ENCODE peak calls at places on chromosomes 16 and 17, in eight cellular contexts. V is brain microvascular endothelial cell; G is CD8-positive, alpha-beta T cell; D is AG10803; X is GM12864; U is dorsolateral prefrontal cortex; T is fibroblast of pulmonary artery; L is left ventricle myocardium inferior. F is an unnamed sample.

GRCh38 chr16:88967800-88968588 is 9.0 kb downstream of the CBFA2T3 start:
- DNase-seq in V (no peak), G (no peak), D (no peak), X (peak), U (no peak), T (no peak), L (no peak), F (no peak)

GRCh38 chr16:19555938-19556778 is 655 bp downstream of the VPS35L start:
- DNase-seq in V (peak), G (no peak), D (peak), X (peak), U (no peak), T (peak), L (no peak), F (no peak)

GRCh38 chr16:28924762-28925385 is at the start of gene RABEP2:
- DNase-seq in V (peak), G (peak), D (peak), X (peak), U (peak), T (peak), L (peak), F (no peak)

GRCh38 chr17:64005734-64006167 is 7.6 kb downstream of the PRR29 start:
- DNase-seq in V (no peak), G (no peak), D (no peak), X (no peak), U (no peak), T (no peak), L (no peak), F (no peak)

GRCh38 chr17:33922971-33923370 is 332.1 kb upstream of the CCL2 start:
- DNase-seq in V (no peak), G (no peak), D (no peak), X (no peak), U (peak), T (no peak), L (no peak), F (no peak)

GRCh38 chr16:1958715-1959268 is 546 bp upstream of the NDUFB10 start:
- DNase-seq in V (no peak), G (no peak), D (no peak), X (no peak), U (no peak), T (no peak), L (no peak), F (no peak)

GRCh38 chr17:49501496-49501895 is 6.4 kb downstream of the NGFR start:
- DNase-seq in V (no peak), G (no peak), D (no peak), X (no peak), U (peak), T (no peak), L (no peak), F (no peak)

GRCh38 chr16:57732011-57732410 is 3.6 kb upstream of the KATNB1 start:
- DNase-seq in V (no peak), G (no peak), D (peak), X (no peak), U (no peak), T (peak), L (no peak), F (no peak)

GRCh38 chr17:63434951-63435571 is 11.0 kb downstream of the CYB561 start:
- DNase-seq in V (no peak), G (peak), D (no peak), X (no peak), U (peak), T (peak), L (peak), F (no peak)

GRCh38 chr16:49158029-49158642 is 123.5 kb downstream of the CBLN1 start:
- DNase-seq in V (no peak), G (no peak), D (no peak), X (no peak), U (no peak), T (peak), L (peak), F (no peak)

GRCh38 chr16:89565256-89565505 is 4.7 kb downstream of the RPL13 start:
- DNase-seq in V (no peak), G (no peak), D (no peak), X (no peak), U (no peak), T (no peak), L (no peak), F (no peak)

GRCh38 chr16:53968454-53968853 is 264.5 kb downstream of the FTO start:
- DNase-seq in V (no peak), G (no peak), D (peak), X (no peak), U (no peak), T (no peak), L (no peak), F (no peak)

GRCh38 chr17:14019186-14019956 is 49.9 kb upstream of the COX10 start:
- DNase-seq in V (peak), G (no peak), D (peak), X (no peak), U (no peak), T (peak), L (no peak), F (no peak)

GRCh38 chr16:14669776-14670175 is 24.3 kb downstream of the PLA2G10 start:
- DNase-seq in V (no peak), G (no peak), D (no peak), X (no peak), U (peak), T (no peak), L (no peak), F (no peak)

GRCh38 chr17:60079401-60079861 is 710 bp upstream of the HEATR6 start:
- DNase-seq in V (no peak), G (no peak), D (peak), X (no peak), U (no peak), T (peak), L (no peak), F (no peak)

GRCh38 chr16:65833171-65833871 is 533.2 kb upstream of the CDH5 start:
- DNase-seq in V (peak), G (no peak), D (peak), X (no peak), U (no peak), T (peak), L (no peak), F (peak)

DNA sequence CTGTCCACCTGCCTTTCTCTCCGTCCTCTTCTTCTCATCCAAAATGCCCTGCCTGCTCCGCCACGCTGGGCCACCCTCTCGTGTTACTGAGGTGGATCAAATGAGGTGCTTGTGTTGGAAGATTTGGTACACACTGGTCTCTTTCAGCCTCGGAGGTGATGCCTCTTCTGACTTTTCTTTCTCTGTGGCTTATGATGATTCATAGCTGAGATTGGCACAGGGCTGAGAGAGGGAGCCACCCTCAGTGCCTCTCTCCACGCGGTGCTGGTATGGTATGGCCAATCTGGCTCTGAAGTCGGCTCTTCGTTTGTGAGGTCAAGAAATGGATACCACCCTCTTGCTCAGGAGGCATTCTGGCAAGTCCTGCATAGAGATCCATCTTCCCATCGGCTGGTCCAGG is 82.4 kb downstream of the PLCG2 start:
- DNase-seq in V (no peak), G (no peak), D (no peak), X (no peak), U (no peak), T (no peak), L (no peak), F (no peak)
- H3K4me3 ChIP-seq in V (no peak), G (no peak), D (no peak), X (no peak), U (no peak), T (no peak), L (no peak), F (no peak)

GRCh38 chr17:39671651-39672521 is 3.6 kb downstream of the PNMT start:
- DNase-seq in V (peak), G (no peak), D (no peak), X (no peak), U (no peak), T (peak), L (peak), F (no peak)
- TF ChIP-seq CTCF in V (peak), G (peak), D (peak), X (peak), U (peak), T (peak), L (peak), F (peak)

GRCh38 chr17:8016632-8017424 is 14.4 kb downstream of the GUCY2D start:
- DNase-seq in V (peak), G (peak), D (no peak), X (no peak), U (peak), T (peak), L (no peak), F (no peak)
- H3K4me3 ChIP-seq in V (peak), G (peak), D (no peak), X (no peak), U (peak), T (peak), L (peak), F (no peak)

DNA sequence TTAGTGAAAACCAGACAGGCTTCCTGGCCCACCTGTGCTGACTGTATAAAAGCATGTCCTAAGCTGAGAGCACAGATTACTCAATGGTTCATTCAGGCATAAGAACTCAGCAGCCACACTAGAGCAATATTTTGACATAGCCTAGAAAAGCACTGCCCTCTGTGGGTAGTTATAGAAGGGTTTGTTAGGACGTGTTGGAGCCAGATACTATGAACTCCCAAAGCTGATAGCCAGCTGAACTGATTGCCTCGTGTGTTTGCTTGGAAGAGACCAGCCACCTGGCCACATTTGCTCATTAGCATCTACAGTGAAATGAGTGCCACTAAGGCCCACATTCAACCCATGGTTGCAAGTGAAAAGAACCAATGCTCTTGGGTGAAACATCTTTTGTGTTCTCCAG is 30.8 kb upstream of the ABCA5 start:
- DNase-seq in V (no peak), G (no peak), D (no peak), X (no peak), U (no peak), T (no peak), L (no peak), F (no peak)
- TF ChIP-seq CTCF in V (no peak), G (no peak), D (no peak), X (no peak), U (no peak), T (no peak), L (no peak), F (no peak)

GRCh38 chr17:12909046-12909445 is 108.8 kb downstream of the ELAC2 start:
- DNase-seq in V (no peak), G (no peak), D (no peak), X (peak), U (no peak), T (no peak), L (no peak), F (no peak)

GRCh38 chr17:12911241-12911640 is 106.6 kb downstream of the ELAC2 start:
- DNase-seq in V (peak), G (no peak), D (no peak), X (no peak), U (no peak), T (peak), L (no peak), F (no peak)

GRCh38 chr17:12902046-12902445 is 112.7 kb downstream of the ARHGAP44 start:
- DNase-seq in V (no peak), G (no peak), D (no peak), X (no peak), U (no peak), T (no peak), L (no peak), F (no peak)

GRCh38 chr17:12909511-12909910 is 108.3 kb downstream of the ELAC2 start:
- DNase-seq in V (no peak), G (no peak), D (no peak), X (no peak), U (no peak), T (no peak), L (no peak), F (no peak)

DNA sequence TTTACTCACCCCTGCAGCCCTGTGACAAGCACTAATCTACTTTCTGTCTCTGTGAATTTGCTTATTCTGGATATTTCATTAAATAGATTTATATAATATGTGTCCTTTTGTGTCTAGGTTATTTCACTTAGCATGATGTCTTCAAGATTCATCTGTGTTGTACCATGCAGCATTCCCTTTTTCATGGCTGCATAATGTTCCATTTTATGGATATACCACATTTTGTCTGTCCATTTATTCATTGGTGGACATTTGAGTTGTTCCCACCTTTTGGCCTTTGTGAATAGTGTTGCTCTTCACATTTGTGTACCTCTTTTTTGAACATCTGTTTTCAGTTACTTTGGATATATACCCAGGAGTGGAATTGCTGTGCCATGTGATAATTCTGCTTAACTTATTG is 110.3 kb downstream of the ELAC2 start:
- DNase-seq in V (no peak), G (no peak), D (no peak), X (no peak), U (no peak), T (no peak), L (no peak), F (no peak)
- H3K4me3 ChIP-seq in V (no peak), G (no peak), D (no peak), X (no peak), U (no peak), T (no peak), L (no peak), F (no peak)

GRCh38 chr17:3043737-3044365 is 19.6 kb downstream of the OR1D5 start:
- DNase-seq in V (no peak), G (no peak), D (no peak), X (no peak), U (no peak), T (no peak), L (no peak), F (no peak)
- TF ChIP-seq CTCF in V (peak), G (no peak), D (no peak), X (peak), U (no peak), T (peak), L (no peak), F (no peak)

GRCh38 chr17:7755095-7755890 is 37.7 kb downstream of the DNAH2 start:
- DNase-seq in V (no peak), G (no peak), D (no peak), X (no peak), U (no peak), T (no peak), L (no peak), F (no peak)
- H3K4me3 ChIP-seq in V (no peak), G (no peak), D (no peak), X (no peak), U (no peak), T (no peak), L (no peak), F (no peak)

F was measured in AG04449.